ENCODE peak calls at places on chromosomes 12 and 14, in nine cellular contexts. One of them, this sample, is unnamed.

GRCh38 chr14:58830121-58830520 is 192.4 kb downstream of the DACT1 start:
- DNase-seq in ovary: no peak
- DNase-seq in K562: no peak
- DNase-seq in uterus: no peak
- DNase-seq in sigmoid colon: no peak
- DNase-seq in lower leg skin: no peak
- DNase-seq in GM12878: no peak
- DNase-seq in breast epithelium: no peak
- DNase-seq in A549: no peak
- DNase-seq in this sample: no peak

GRCh38 chr12:18250313-18250916 is 10.9 kb upstream of the PIK3C2G start:
- DNase-seq in GM12878: no peak
- DNase-seq in ovary: no peak
- DNase-seq in A549: peak
- DNase-seq in uterus: no peak
- DNase-seq in lower leg skin: no peak
- DNase-seq in K562: peak
- DNase-seq in sigmoid colon: no peak
- DNase-seq in breast epithelium: no peak
- DNase-seq in this sample: no peak

GRCh38 chr12:49369723-49370145 is 2.5 kb downstream of the SPATS2 start:
- DNase-seq in breast epithelium: no peak
- DNase-seq in uterus: peak
- DNase-seq in K562: peak
- DNase-seq in sigmoid colon: no peak
- DNase-seq in lower leg skin: no peak
- DNase-seq in A549: peak
- DNase-seq in ovary: no peak
- DNase-seq in GM12878: peak
- DNase-seq in this sample: no peak

GRCh38 chr12:124691429-124691828 is 124.0 kb upstream of the NCOR2 start:
- DNase-seq in ovary: no peak
- DNase-seq in GM12878: no peak
- DNase-seq in sigmoid colon: no peak
- DNase-seq in uterus: no peak
- DNase-seq in lower leg skin: no peak
- DNase-seq in A549: no peak
- DNase-seq in K562: no peak
- DNase-seq in breast epithelium: no peak
- DNase-seq in this sample: no peak

GRCh38 chr14:98689936-98690335 is 582.1 kb downstream of the BCL11B start:
- DNase-seq in K562: no peak
- DNase-seq in lower leg skin: no peak
- DNase-seq in A549: no peak
- DNase-seq in sigmoid colon: no peak
- DNase-seq in GM12878: no peak
- DNase-seq in breast epithelium: no peak
- DNase-seq in uterus: no peak
- DNase-seq in ovary: no peak
- DNase-seq in this sample: no peak

GRCh38 chr12:21456291-21456780 is 18.9 kb downstream of the PYROXD1 start:
- DNase-seq in A549: no peak
- DNase-seq in GM12878: no peak
- DNase-seq in ovary: no peak
- DNase-seq in sigmoid colon: no peak
- DNase-seq in lower leg skin: no peak
- DNase-seq in breast epithelium: no peak
- DNase-seq in K562: no peak
- DNase-seq in uterus: no peak
- DNase-seq in this sample: no peak

GRCh38 chr12:28024231-28024995 is 51.9 kb upstream of the PTHLH start:
- DNase-seq in GM12878: no peak
- DNase-seq in lower leg skin: no peak
- DNase-seq in ovary: no peak
- DNase-seq in uterus: no peak
- DNase-seq in breast epithelium: no peak
- DNase-seq in A549: no peak
- DNase-seq in K562: no peak
- DNase-seq in sigmoid colon: no peak
- DNase-seq in this sample: no peak

GRCh38 chr12:46455648-46456352 is 83.2 kb upstream of the SLC38A2 start:
- DNase-seq in sigmoid colon: no peak
- DNase-seq in lower leg skin: no peak
- DNase-seq in A549: no peak
- DNase-seq in GM12878: no peak
- DNase-seq in breast epithelium: no peak
- DNase-seq in ovary: no peak
- DNase-seq in K562: no peak
- DNase-seq in uterus: no peak
- DNase-seq in this sample: no peak

GRCh38 chr14:104875412-104875751 is 10.3 kb downstream of the CEP170B start:
- DNase-seq in ovary: no peak
- DNase-seq in K562: no peak
- DNase-seq in GM12878: no peak
- DNase-seq in lower leg skin: no peak
- DNase-seq in A549: no peak
- DNase-seq in sigmoid colon: no peak
- DNase-seq in uterus: no peak
- DNase-seq in breast epithelium: no peak
- DNase-seq in this sample: no peak

GRCh38 chr12:26921886-26922285 is 15.9 kb downstream of the INTS13 start:
- DNase-seq in A549: no peak
- DNase-seq in lower leg skin: no peak
- DNase-seq in ovary: no peak
- DNase-seq in uterus: no peak
- DNase-seq in GM12878: no peak
- DNase-seq in K562: no peak
- DNase-seq in sigmoid colon: no peak
- DNase-seq in breast epithelium: no peak
- DNase-seq in this sample: no peak

GRCh38 chr12:112919131-112919530 is 12.4 kb downstream of the OAS1 start:
- DNase-seq in lower leg skin: no peak
- DNase-seq in K562: no peak
- DNase-seq in A549: no peak
- DNase-seq in breast epithelium: no peak
- DNase-seq in sigmoid colon: no peak
- DNase-seq in uterus: no peak
- DNase-seq in ovary: no peak
- DNase-seq in GM12878: no peak
- DNase-seq in this sample: no peak

GRCh38 chr14:67882973-67883372 is 63.4 kb downstream of the RAD51B start:
- DNase-seq in GM12878: no peak
- DNase-seq in sigmoid colon: no peak
- DNase-seq in breast epithelium: no peak
- DNase-seq in A549: no peak
- DNase-seq in uterus: no peak
- DNase-seq in ovary: no peak
- DNase-seq in lower leg skin: no peak
- DNase-seq in K562: no peak
- DNase-seq in this sample: no peak

GRCh38 chr12:92546259-92546825 is 156.4 kb upstream of the PLEKHG7 start:
- DNase-seq in GM12878: no peak
- DNase-seq in breast epithelium: no peak
- DNase-seq in A549: no peak
- DNase-seq in K562: no peak
- DNase-seq in lower leg skin: no peak
- DNase-seq in ovary: no peak
- DNase-seq in uterus: no peak
- DNase-seq in sigmoid colon: no peak
- DNase-seq in this sample: no peak

GRCh38 chr12:92550234-92550633 is 152.6 kb upstream of the PLEKHG7 start:
- DNase-seq in A549: no peak
- DNase-seq in lower leg skin: no peak
- DNase-seq in K562: no peak
- DNase-seq in sigmoid colon: no peak
- DNase-seq in GM12878: no peak
- DNase-seq in uterus: no peak
- DNase-seq in ovary: no peak
- DNase-seq in breast epithelium: no peak
- DNase-seq in this sample: no peak

GRCh38 chr12:92546826-92547348 is 155.9 kb upstream of the PLEKHG7 start:
- DNase-seq in breast epithelium: no peak
- DNase-seq in GM12878: no peak
- DNase-seq in ovary: no peak
- DNase-seq in A549: no peak
- DNase-seq in uterus: no peak
- DNase-seq in K562: no peak
- DNase-seq in sigmoid colon: no peak
- DNase-seq in lower leg skin: no peak
- DNase-seq in this sample: no peak

GRCh38 chr12:92550661-92551060 is 152.1 kb upstream of the PLEKHG7 start:
- DNase-seq in A549: no peak
- DNase-seq in breast epithelium: no peak
- DNase-seq in K562: no peak
- DNase-seq in sigmoid colon: no peak
- DNase-seq in GM12878: no peak
- DNase-seq in ovary: no peak
- DNase-seq in lower leg skin: no peak
- DNase-seq in uterus: no peak
- DNase-seq in this sample: no peak

DNA sequence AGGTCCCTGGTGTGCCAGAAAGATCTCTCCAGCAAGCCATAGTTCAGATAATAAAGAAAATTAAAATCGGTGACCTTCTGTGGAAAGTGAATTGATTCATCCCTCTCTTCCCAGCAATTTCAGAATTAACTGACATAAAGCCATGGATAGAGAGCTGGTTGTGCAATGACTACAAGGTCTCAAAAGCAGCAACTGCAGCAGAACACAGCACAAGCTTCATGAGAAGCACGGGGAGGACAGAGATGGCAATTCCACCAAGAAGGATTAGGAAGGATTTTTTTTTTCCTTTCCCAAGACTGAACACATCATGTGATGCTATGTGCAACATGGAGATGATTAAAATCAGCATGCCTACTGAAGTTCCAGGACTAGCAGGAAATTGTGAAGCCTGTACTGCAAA is 154.9 kb upstream of the PLEKHG7 start:
- DNase-seq in uterus: no peak
- DNase-seq in A549: no peak
- DNase-seq in breast epithelium: no peak
- DNase-seq in ovary: no peak
- DNase-seq in GM12878: no peak
- DNase-seq in sigmoid colon: no peak
- DNase-seq in K562: no peak
- DNase-seq in lower leg skin: no peak
- DNase-seq in this sample: no peak
- TF ChIP-seq POLR2A in uterus: no peak
- TF ChIP-seq POLR2A in A549: no peak
- TF ChIP-seq POLR2A in breast epithelium: no peak
- TF ChIP-seq POLR2A in ovary: no peak
- TF ChIP-seq POLR2A in GM12878: no peak
- TF ChIP-seq POLR2A in sigmoid colon: no peak
- TF ChIP-seq POLR2A in K562: no peak
- TF ChIP-seq POLR2A in lower leg skin: no peak
- TF ChIP-seq POLR2A in this sample: no peak

GRCh38 chr12:80598004-80598606 is 109.3 kb upstream of the MYF6 start:
- DNase-seq in lower leg skin: no peak
- DNase-seq in sigmoid colon: no peak
- DNase-seq in A549: no peak
- DNase-seq in GM12878: no peak
- DNase-seq in breast epithelium: no peak
- DNase-seq in K562: no peak
- DNase-seq in ovary: no peak
- DNase-seq in uterus: no peak
- DNase-seq in this sample: no peak
- TF ChIP-seq CTCF in lower leg skin: no peak
- TF ChIP-seq CTCF in sigmoid colon: no peak
- TF ChIP-seq CTCF in A549: peak
- TF ChIP-seq CTCF in GM12878: peak
- TF ChIP-seq CTCF in breast epithelium: no peak
- TF ChIP-seq CTCF in K562: no peak
- TF ChIP-seq CTCF in ovary: no peak
- TF ChIP-seq CTCF in uterus: no peak
- TF ChIP-seq CTCF in this sample: peak

DNA sequence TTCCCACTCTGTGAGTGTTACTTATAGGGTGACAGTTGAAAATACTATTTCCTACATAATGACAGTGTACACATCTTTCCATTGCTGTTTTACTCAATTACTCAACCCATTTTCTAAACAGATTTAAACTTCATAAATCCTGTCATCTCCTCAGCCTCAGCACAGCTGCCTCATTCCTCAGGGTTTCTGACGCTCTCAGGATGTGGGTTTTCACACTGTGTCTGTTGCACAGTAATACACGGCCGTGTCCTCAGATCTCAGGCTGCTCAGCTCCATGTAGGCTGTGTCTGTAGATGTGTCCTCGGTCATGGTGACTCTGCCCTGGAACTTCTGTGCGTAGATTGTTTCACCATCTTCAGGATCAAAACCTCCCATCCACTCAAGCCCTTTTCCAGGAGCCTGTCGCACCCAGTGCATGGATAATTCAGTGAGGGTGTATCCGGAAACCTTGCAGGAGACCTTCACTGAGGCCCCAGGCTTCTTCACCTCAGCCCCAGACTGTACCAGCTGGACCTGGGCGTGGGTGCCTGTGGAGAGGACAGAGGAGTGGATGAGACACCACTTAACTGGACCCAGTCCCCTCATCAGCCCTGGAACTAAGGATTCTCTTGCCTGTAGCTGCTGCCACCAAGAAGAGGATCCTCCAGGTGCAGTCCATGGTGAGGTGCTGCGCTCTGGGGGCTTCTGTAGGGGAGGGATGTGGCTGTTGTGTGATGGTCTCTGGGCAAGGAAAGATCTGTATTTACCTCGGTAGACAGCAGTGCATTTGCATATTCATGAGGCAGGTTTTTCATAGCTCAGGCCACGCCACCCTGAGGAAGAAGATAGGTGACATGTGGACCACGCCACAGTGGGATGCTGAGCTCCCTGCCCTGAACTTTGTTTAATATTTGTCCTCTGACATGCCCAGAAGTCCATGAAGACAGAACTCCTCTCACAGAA is 750.2 kb downstream of the TMEM121 start:
- DNase-seq in K562: no peak
- DNase-seq in breast epithelium: no peak
- DNase-seq in uterus: no peak
- DNase-seq in A549: no peak
- DNase-seq in GM12878: no peak
- DNase-seq in sigmoid colon: no peak
- DNase-seq in lower leg skin: no peak
- DNase-seq in ovary: no peak
- DNase-seq in this sample: no peak
- TF ChIP-seq POLR2A in K562: no peak
- TF ChIP-seq POLR2A in breast epithelium: no peak
- TF ChIP-seq POLR2A in uterus: no peak
- TF ChIP-seq POLR2A in A549: no peak
- TF ChIP-seq POLR2A in GM12878: no peak
- TF ChIP-seq POLR2A in sigmoid colon: no peak
- TF ChIP-seq POLR2A in lower leg skin: no peak
- TF ChIP-seq POLR2A in ovary: no peak
- TF ChIP-seq POLR2A in this sample: no peak

DNA sequence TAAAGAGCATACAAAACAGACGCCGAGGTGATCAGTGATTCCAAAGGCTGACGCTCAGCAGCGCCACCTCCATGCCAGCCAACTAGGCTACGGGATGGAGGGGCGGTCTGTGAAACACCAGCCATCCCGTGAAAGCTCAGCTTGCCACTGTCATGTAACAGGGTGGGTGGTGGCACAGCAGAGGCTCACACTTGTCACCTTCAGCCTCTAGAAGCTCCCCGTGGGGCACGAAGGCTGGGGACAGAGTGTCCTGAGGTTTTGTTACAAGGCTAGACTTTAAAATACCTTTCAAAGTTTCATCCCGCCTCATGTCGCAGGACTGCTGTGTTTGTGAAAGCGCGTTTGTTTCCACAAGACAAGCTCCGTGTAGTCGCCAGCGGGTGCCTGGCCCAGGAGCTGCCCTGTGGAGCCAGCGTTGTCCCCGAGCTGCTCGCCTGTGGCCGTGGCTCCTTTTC is 20.7 kb downstream of the XRCC3 start:
- DNase-seq in breast epithelium: no peak
- DNase-seq in A549: no peak
- DNase-seq in lower leg skin: no peak
- DNase-seq in GM12878: no peak
- DNase-seq in ovary: no peak
- DNase-seq in K562: no peak
- DNase-seq in sigmoid colon: no peak
- DNase-seq in uterus: no peak
- DNase-seq in this sample: no peak
- TF ChIP-seq CTCF in breast epithelium: no peak
- TF ChIP-seq CTCF in A549: no peak
- TF ChIP-seq CTCF in lower leg skin: no peak
- TF ChIP-seq CTCF in GM12878: no peak
- TF ChIP-seq CTCF in ovary: no peak
- TF ChIP-seq CTCF in K562: no peak
- TF ChIP-seq CTCF in sigmoid colon: no peak
- TF ChIP-seq CTCF in uterus: no peak
- TF ChIP-seq CTCF in this sample: no peak

This sample was measured in tibial nerve.